ENCODE peak calls at places on chromosomes 11 and 22, in four cellular contexts. One of them, this sample, is unnamed.
A peak's percentile ranks its signal among the peaks of the same experiment; 100 is the strongest.

GRCh38 chr11:77515483-77515882 is 41.6 kb upstream of the PAK1 start:
- DNase-seq in bronchial epithelial cell: peak; percentile 47
- DNase-seq in pancreas: no peak
- DNase-seq in fibroblast of lung: no peak
- DNase-seq in this sample: no peak

GRCh38 chr11:114108501-114109205 is 49.1 kb downstream of the ZBTB16 start:
- DNase-seq in bronchial epithelial cell: no peak
- DNase-seq in pancreas: no peak
- DNase-seq in fibroblast of lung: no peak
- DNase-seq in this sample: no peak

GRCh38 chr22:25930710-25931353 is 188.8 kb downstream of the MYO18B start:
- DNase-seq in bronchial epithelial cell: no peak
- DNase-seq in pancreas: no peak
- DNase-seq in fibroblast of lung: no peak
- DNase-seq in this sample: no peak

GRCh38 chr11:79152511-79152910 is 288.3 kb downstream of the TENM4 start:
- DNase-seq in bronchial epithelial cell: no peak
- DNase-seq in pancreas: no peak
- DNase-seq in fibroblast of lung: no peak
- DNase-seq in this sample: no peak

GRCh38 chr11:72925656-72926055 is 111.4 kb downstream of the ATG16L2 start:
- DNase-seq in bronchial epithelial cell: no peak
- DNase-seq in pancreas: no peak
- DNase-seq in fibroblast of lung: no peak
- DNase-seq in this sample: no peak

GRCh38 chr11:6843670-6844069 is 1.8 kb upstream of the OR10A5 start:
- DNase-seq in bronchial epithelial cell: no peak
- DNase-seq in pancreas: no peak
- DNase-seq in fibroblast of lung: no peak
- DNase-seq in this sample: no peak

GRCh38 chr11:2934611-2935239 is 5.5 kb upstream of the PHLDA2 start:
- DNase-seq in bronchial epithelial cell: no peak
- DNase-seq in pancreas: no peak
- DNase-seq in fibroblast of lung: no peak
- DNase-seq in this sample: no peak

GRCh38 chr22:26709617-26710390 is 52.4 kb downstream of the MIAT start:
- DNase-seq in bronchial epithelial cell: no peak
- DNase-seq in pancreas: no peak
- DNase-seq in fibroblast of lung: peak; percentile 69
- DNase-seq in this sample: peak; percentile 79

GRCh38 chr11:57571631-57572030 is 4.2 kb upstream of the UBE2L6 start:
- DNase-seq in bronchial epithelial cell: no peak
- DNase-seq in pancreas: no peak
- DNase-seq in fibroblast of lung: no peak
- DNase-seq in this sample: no peak

GRCh38 chr11:100706179-100706578 is 19.1 kb downstream of the ARHGAP42 start:
- DNase-seq in bronchial epithelial cell: no peak
- DNase-seq in pancreas: no peak
- DNase-seq in fibroblast of lung: no peak
- DNase-seq in this sample: no peak

GRCh38 chr11:76253416-76253815 is 47.1 kb upstream of the WNT11 start:
- DNase-seq in bronchial epithelial cell: no peak
- DNase-seq in pancreas: no peak
- DNase-seq in fibroblast of lung: no peak
- DNase-seq in this sample: no peak

GRCh38 chr22:43449205-43449830 is 37.5 kb downstream of the MPPED1 start:
- DNase-seq in bronchial epithelial cell: no peak
- DNase-seq in pancreas: no peak
- DNase-seq in fibroblast of lung: no peak
- DNase-seq in this sample: no peak

GRCh38 chr11:771617-772204 is 5.6 kb downstream of the GATD1 start:
- DNase-seq in bronchial epithelial cell: no peak
- DNase-seq in pancreas: no peak
- DNase-seq in fibroblast of lung: no peak
- DNase-seq in this sample: no peak

GRCh38 chr11:113632981-113633380 is 73.1 kb downstream of the TMPRSS5 start:
- DNase-seq in bronchial epithelial cell: peak; percentile 6
- DNase-seq in pancreas: no peak
- DNase-seq in fibroblast of lung: no peak
- DNase-seq in this sample: no peak

GRCh38 chr22:23121026-23121823 is 20.6 kb downstream of the RSPH14 start:
- DNase-seq in bronchial epithelial cell: no peak
- DNase-seq in pancreas: no peak
- DNase-seq in fibroblast of lung: no peak
- DNase-seq in this sample: peak; percentile 29

GRCh38 chr11:132981146-132981956 is 551.0 kb downstream of the OPCML start:
- DNase-seq in bronchial epithelial cell: no peak
- DNase-seq in pancreas: no peak
- DNase-seq in fibroblast of lung: no peak
- DNase-seq in this sample: no peak

GRCh38 chr11:118918686-118919280 is 6.9 kb downstream of the BCL9L start:
- DNase-seq in bronchial epithelial cell: no peak
- DNase-seq in pancreas: peak; percentile 52
- DNase-seq in fibroblast of lung: no peak
- DNase-seq in this sample: peak; percentile 56

GRCh38 chr11:61754534-61755482 is 2.4 kb downstream of the MYRF start:
- DNase-seq in bronchial epithelial cell: no peak
- DNase-seq in pancreas: no peak
- DNase-seq in fibroblast of lung: peak; percentile 15
- DNase-seq in this sample: no peak

GRCh38 chr11:77300695-77301094 is 791 bp downstream of the GDPD4 start:
- DNase-seq in bronchial epithelial cell: peak; percentile 62
- DNase-seq in pancreas: no peak
- DNase-seq in fibroblast of lung: no peak
- DNase-seq in this sample: no peak

GRCh38 chr22:26573026-26573662 is 16.8 kb downstream of the TPST2 start:
- DNase-seq in bronchial epithelial cell: no peak
- DNase-seq in pancreas: no peak
- DNase-seq in fibroblast of lung: peak; percentile 56
- DNase-seq in this sample: peak; percentile 71

GRCh38 chr22:32281092-32281491 is 25.9 kb upstream of the SLC5A4 start:
- DNase-seq in bronchial epithelial cell: peak; percentile 84
- DNase-seq in pancreas: no peak
- DNase-seq in fibroblast of lung: no peak
- DNase-seq in this sample: peak; percentile 20

GRCh38 chr11:104772806-104773241 is 125.4 kb downstream of the CASP12 start:
- DNase-seq in bronchial epithelial cell: peak; percentile 97
- DNase-seq in pancreas: no peak
- DNase-seq in fibroblast of lung: peak; percentile 88
- DNase-seq in this sample: peak; percentile 96

GRCh38 chr11:61482513-61482912 is 26.0 kb upstream of the LRRC10B start:
- DNase-seq in bronchial epithelial cell: no peak
- DNase-seq in pancreas: no peak
- DNase-seq in fibroblast of lung: no peak
- DNase-seq in this sample: no peak

DNA sequence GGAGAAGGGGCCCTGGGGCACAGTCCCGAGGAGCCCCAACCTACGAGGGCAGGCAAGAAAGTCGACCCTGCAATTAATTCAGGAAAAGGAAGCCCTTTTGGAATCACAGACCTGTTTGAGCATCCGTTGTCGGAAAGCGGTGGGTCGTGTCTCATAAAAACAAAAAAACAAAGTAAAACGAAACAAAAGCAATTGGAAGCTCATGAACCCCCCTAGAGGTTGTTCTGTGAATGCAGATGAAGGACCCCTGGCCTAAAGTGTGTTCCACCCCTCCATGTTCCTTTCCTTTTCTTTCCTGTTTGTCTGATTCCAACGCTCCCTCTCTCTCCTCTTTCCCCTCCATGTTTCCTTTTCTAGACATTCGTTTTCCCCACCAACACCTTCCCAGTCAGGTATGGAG is 203.7 kb downstream of the GRIK4 start:
- DNase-seq in bronchial epithelial cell: no peak
- DNase-seq in pancreas: no peak
- DNase-seq in fibroblast of lung: peak; percentile 28
- DNase-seq in this sample: peak; percentile 18
- TF ChIP-seq CTCF in bronchial epithelial cell: peak; percentile 21
- TF ChIP-seq CTCF in pancreas: peak; percentile 9
- TF ChIP-seq CTCF in fibroblast of lung: peak; percentile 73
- TF ChIP-seq CTCF in this sample: peak; percentile 55

DNA sequence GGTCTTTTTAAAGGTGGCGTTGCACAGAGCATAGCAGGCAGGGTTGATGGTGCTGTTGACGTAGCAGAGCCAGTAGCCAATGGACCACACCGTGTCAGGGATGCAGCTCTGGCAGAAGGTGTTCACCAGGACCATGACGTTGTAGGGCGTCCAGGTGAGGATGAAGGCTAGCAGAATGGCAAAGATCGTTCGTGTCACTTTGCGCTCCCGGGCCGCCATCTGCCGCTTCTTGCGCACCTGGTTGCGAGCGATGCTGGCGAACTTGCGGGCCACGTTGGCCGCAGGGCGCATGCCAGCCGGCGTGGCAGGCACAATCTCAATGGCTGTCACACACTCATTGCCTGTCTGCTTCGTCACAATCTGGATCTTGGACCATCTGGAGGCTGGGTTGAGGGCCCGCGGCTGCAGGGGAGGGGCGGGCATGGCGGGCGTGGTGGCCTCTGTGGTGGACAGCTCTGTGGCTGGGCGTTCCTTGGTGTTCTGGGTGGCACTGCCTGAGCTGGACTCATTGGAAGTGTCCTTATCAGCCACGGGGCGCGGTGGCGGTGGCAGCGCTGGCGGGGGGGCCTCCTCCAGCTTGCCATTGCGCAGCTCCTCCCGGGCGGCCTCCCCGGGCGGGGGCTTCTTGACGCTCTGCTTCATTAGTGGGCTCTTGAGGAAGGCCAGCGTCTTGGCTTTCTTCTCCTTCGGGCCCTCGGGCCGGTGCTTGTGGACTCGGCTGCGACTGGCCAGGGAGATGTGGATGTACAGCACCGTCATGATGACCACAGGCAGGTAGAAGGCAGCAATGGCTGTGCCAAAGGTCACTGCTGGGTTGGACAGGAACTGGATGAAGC is 3.9 kb downstream of the MDK start:
- DNase-seq in bronchial epithelial cell: no peak
- DNase-seq in pancreas: no peak
- DNase-seq in fibroblast of lung: no peak
- DNase-seq in this sample: no peak
- H3K4me3 ChIP-seq in bronchial epithelial cell: no peak overlapping the region
- H3K4me3 ChIP-seq in pancreas: no peak overlapping the region
- H3K4me3 ChIP-seq in fibroblast of lung: no peak overlapping the region
- H3K4me3 ChIP-seq in this sample: no peak overlapping the region

DNA sequence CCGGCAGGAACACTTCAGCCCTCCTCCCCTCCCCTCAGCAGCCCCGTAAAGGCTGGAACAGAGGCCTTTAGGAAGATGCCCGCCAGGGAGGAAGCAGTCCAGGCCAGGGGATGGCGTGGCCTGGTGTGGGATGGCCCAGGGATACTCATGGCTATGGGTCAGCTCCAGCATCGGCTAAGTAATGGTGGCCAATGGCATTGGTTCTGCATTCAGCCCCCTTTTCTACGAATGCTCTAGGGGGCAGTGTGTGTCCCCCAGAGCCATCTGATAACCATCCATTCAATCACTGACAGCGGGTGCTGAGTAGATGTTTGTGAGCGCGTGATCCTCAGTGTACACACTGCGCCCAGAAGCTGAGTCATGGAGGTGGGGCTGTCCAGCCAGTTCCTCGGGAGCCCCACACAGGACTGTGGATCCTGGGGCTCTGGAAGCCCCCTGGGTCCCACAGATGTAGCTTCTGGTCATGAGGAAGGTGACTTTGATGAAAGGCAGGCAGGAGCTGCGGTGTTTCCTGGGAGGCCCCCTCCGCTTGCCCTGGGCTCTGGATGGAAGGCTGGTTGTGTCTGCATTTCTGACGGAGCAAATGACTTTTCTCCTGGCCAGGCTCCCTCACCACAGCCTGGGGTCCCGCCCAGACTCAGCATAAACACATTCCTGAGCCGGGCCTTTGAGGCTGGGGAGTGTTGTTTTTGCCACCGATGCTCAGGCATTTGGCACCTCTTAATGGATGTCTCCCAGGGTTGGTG is 46.5 kb downstream of the FBLN1 start:
- DNase-seq in bronchial epithelial cell: peak; percentile 87
- DNase-seq in pancreas: no peak
- DNase-seq in fibroblast of lung: peak; percentile 98
- DNase-seq in this sample: peak; percentile 95
- TF ChIP-seq CTCF in bronchial epithelial cell: peak; percentile 42
- TF ChIP-seq CTCF in pancreas: no peak
- TF ChIP-seq CTCF in fibroblast of lung: peak; percentile 75
- TF ChIP-seq CTCF in this sample: peak; percentile 67

GRCh38 chr11:63763506-63764200 is 4.9 kb downstream of the ZFTA start:
- DNase-seq in bronchial epithelial cell: no peak
- DNase-seq in pancreas: peak; percentile 47
- DNase-seq in fibroblast of lung: peak; percentile 18
- DNase-seq in this sample: no peak
- H3K4me3 ChIP-seq in bronchial epithelial cell: no peak overlapping the region
- H3K4me3 ChIP-seq in pancreas: no peak overlapping the region
- H3K4me3 ChIP-seq in fibroblast of lung: no peak overlapping the region
- H3K4me3 ChIP-seq in this sample: no peak overlapping the region

This sample was measured in foreskin fibroblast.